ENCODE peak calls at places on chromosomes 11 and 22, in ten cellular contexts. One of them, this sample, is unnamed.

GRCh38 chr11:67486481-67487195 is 3.8 kb downstream of the AIP start:
- DNase-seq in MV-4-11: no peak
- DNase-seq in activated T-helper 1 cell treated with anti-CD3 and anti-CD28 coated beads, Interleukin-12 subunit alpha, Interleukin-12 subunit beta, Interleukin-2, Interleukin-4 antibody, amounts not matched to agents 30 ng/mL and 10 ng/mL and 1 ng/mL, durations not matched to agents 14 hours and 24 hours and 36 hours: peak
- DNase-seq in epithelial cell of proximal tubule: no peak
- DNase-seq in non-pigmented ciliary epithelial cell: no peak
- DNase-seq in activated CD4-positive, alpha-beta T cell treated with anti-CD3 and anti-CD28 coated beads for 4 hours: no peak
- DNase-seq in HCT116: no peak
- DNase-seq in WERI-Rb-1: no peak
- DNase-seq in hepatic stellate cell: no peak
- DNase-seq in NCI-H510A treated with DMSO at 0.1 percent for 48 hours: no peak
- DNase-seq in this sample: no peak

GRCh38 chr11:93216511-93217121 is 18.8 kb upstream of the SLC36A4 start:
- DNase-seq in MV-4-11: no peak
- DNase-seq in activated T-helper 1 cell treated with anti-CD3 and anti-CD28 coated beads, Interleukin-12 subunit alpha, Interleukin-12 subunit beta, Interleukin-2, Interleukin-4 antibody, amounts not matched to agents 30 ng/mL and 10 ng/mL and 1 ng/mL, durations not matched to agents 14 hours and 24 hours and 36 hours: no peak
- DNase-seq in epithelial cell of proximal tubule: no peak
- DNase-seq in non-pigmented ciliary epithelial cell: no peak
- DNase-seq in activated CD4-positive, alpha-beta T cell treated with anti-CD3 and anti-CD28 coated beads for 4 hours: no peak
- DNase-seq in HCT116: no peak
- DNase-seq in WERI-Rb-1: no peak
- DNase-seq in hepatic stellate cell: no peak
- DNase-seq in NCI-H510A treated with DMSO at 0.1 percent for 48 hours: peak
- DNase-seq in this sample: peak

GRCh38 chr11:115220881-115221280 is 283.3 kb downstream of the CADM1 start:
- DNase-seq in MV-4-11: no peak
- DNase-seq in activated T-helper 1 cell treated with anti-CD3 and anti-CD28 coated beads, Interleukin-12 subunit alpha, Interleukin-12 subunit beta, Interleukin-2, Interleukin-4 antibody, amounts not matched to agents 30 ng/mL and 10 ng/mL and 1 ng/mL, durations not matched to agents 14 hours and 24 hours and 36 hours: no peak
- DNase-seq in epithelial cell of proximal tubule: no peak
- DNase-seq in non-pigmented ciliary epithelial cell: no peak
- DNase-seq in activated CD4-positive, alpha-beta T cell treated with anti-CD3 and anti-CD28 coated beads for 4 hours: no peak
- DNase-seq in HCT116: no peak
- DNase-seq in WERI-Rb-1: no peak
- DNase-seq in hepatic stellate cell: no peak
- DNase-seq in NCI-H510A treated with DMSO at 0.1 percent for 48 hours: no peak
- DNase-seq in this sample: no peak

GRCh38 chr11:450809-451451 is 851 bp downstream of the PTDSS2 start:
- DNase-seq in MV-4-11: peak
- DNase-seq in activated T-helper 1 cell treated with anti-CD3 and anti-CD28 coated beads, Interleukin-12 subunit alpha, Interleukin-12 subunit beta, Interleukin-2, Interleukin-4 antibody, amounts not matched to agents 30 ng/mL and 10 ng/mL and 1 ng/mL, durations not matched to agents 14 hours and 24 hours and 36 hours: peak
- DNase-seq in epithelial cell of proximal tubule: no peak
- DNase-seq in non-pigmented ciliary epithelial cell: no peak
- DNase-seq in activated CD4-positive, alpha-beta T cell treated with anti-CD3 and anti-CD28 coated beads for 4 hours: peak
- DNase-seq in HCT116: peak
- DNase-seq in WERI-Rb-1: peak
- DNase-seq in hepatic stellate cell: peak
- DNase-seq in NCI-H510A treated with DMSO at 0.1 percent for 48 hours: peak
- DNase-seq in this sample: peak

GRCh38 chr11:43130616-43131015 is 181.2 kb upstream of the API5 start:
- DNase-seq in MV-4-11: peak
- DNase-seq in activated T-helper 1 cell treated with anti-CD3 and anti-CD28 coated beads, Interleukin-12 subunit alpha, Interleukin-12 subunit beta, Interleukin-2, Interleukin-4 antibody, amounts not matched to agents 30 ng/mL and 10 ng/mL and 1 ng/mL, durations not matched to agents 14 hours and 24 hours and 36 hours: no peak
- DNase-seq in epithelial cell of proximal tubule: no peak
- DNase-seq in non-pigmented ciliary epithelial cell: no peak
- DNase-seq in activated CD4-positive, alpha-beta T cell treated with anti-CD3 and anti-CD28 coated beads for 4 hours: no peak
- DNase-seq in HCT116: no peak
- DNase-seq in WERI-Rb-1: peak
- DNase-seq in hepatic stellate cell: no peak
- DNase-seq in NCI-H510A treated with DMSO at 0.1 percent for 48 hours: peak
- DNase-seq in this sample: no peak

GRCh38 chr11:47726878-47727514 is 11.8 kb upstream of the AGBL2 start:
- DNase-seq in MV-4-11: peak
- DNase-seq in activated T-helper 1 cell treated with anti-CD3 and anti-CD28 coated beads, Interleukin-12 subunit alpha, Interleukin-12 subunit beta, Interleukin-2, Interleukin-4 antibody, amounts not matched to agents 30 ng/mL and 10 ng/mL and 1 ng/mL, durations not matched to agents 14 hours and 24 hours and 36 hours: no peak
- DNase-seq in epithelial cell of proximal tubule: no peak
- DNase-seq in non-pigmented ciliary epithelial cell: no peak
- DNase-seq in activated CD4-positive, alpha-beta T cell treated with anti-CD3 and anti-CD28 coated beads for 4 hours: no peak
- DNase-seq in HCT116: no peak
- DNase-seq in WERI-Rb-1: no peak
- DNase-seq in hepatic stellate cell: no peak
- DNase-seq in NCI-H510A treated with DMSO at 0.1 percent for 48 hours: no peak
- DNase-seq in this sample: no peak

GRCh38 chr11:120235024-120235628 is 4.8 kb upstream of the POU2F3 start:
- DNase-seq in MV-4-11: peak
- DNase-seq in activated T-helper 1 cell treated with anti-CD3 and anti-CD28 coated beads, Interleukin-12 subunit alpha, Interleukin-12 subunit beta, Interleukin-2, Interleukin-4 antibody, amounts not matched to agents 30 ng/mL and 10 ng/mL and 1 ng/mL, durations not matched to agents 14 hours and 24 hours and 36 hours: peak
- DNase-seq in epithelial cell of proximal tubule: no peak
- DNase-seq in non-pigmented ciliary epithelial cell: no peak
- DNase-seq in activated CD4-positive, alpha-beta T cell treated with anti-CD3 and anti-CD28 coated beads for 4 hours: peak
- DNase-seq in HCT116: peak
- DNase-seq in WERI-Rb-1: peak
- DNase-seq in hepatic stellate cell: peak
- DNase-seq in NCI-H510A treated with DMSO at 0.1 percent for 48 hours: peak
- DNase-seq in this sample: peak

GRCh38 chr11:6201486-6201885 is 2.5 kb downstream of the OR52W1 start:
- DNase-seq in MV-4-11: peak
- DNase-seq in activated T-helper 1 cell treated with anti-CD3 and anti-CD28 coated beads, Interleukin-12 subunit alpha, Interleukin-12 subunit beta, Interleukin-2, Interleukin-4 antibody, amounts not matched to agents 30 ng/mL and 10 ng/mL and 1 ng/mL, durations not matched to agents 14 hours and 24 hours and 36 hours: no peak
- DNase-seq in epithelial cell of proximal tubule: no peak
- DNase-seq in non-pigmented ciliary epithelial cell: no peak
- DNase-seq in activated CD4-positive, alpha-beta T cell treated with anti-CD3 and anti-CD28 coated beads for 4 hours: no peak
- DNase-seq in HCT116: no peak
- DNase-seq in WERI-Rb-1: no peak
- DNase-seq in hepatic stellate cell: no peak
- DNase-seq in NCI-H510A treated with DMSO at 0.1 percent for 48 hours: no peak
- DNase-seq in this sample: no peak

GRCh38 chr11:62370743-62371440 is 33.6 kb downstream of the ASRGL1 start:
- DNase-seq in MV-4-11: peak
- DNase-seq in activated T-helper 1 cell treated with anti-CD3 and anti-CD28 coated beads, Interleukin-12 subunit alpha, Interleukin-12 subunit beta, Interleukin-2, Interleukin-4 antibody, amounts not matched to agents 30 ng/mL and 10 ng/mL and 1 ng/mL, durations not matched to agents 14 hours and 24 hours and 36 hours: peak
- DNase-seq in epithelial cell of proximal tubule: no peak
- DNase-seq in non-pigmented ciliary epithelial cell: no peak
- DNase-seq in activated CD4-positive, alpha-beta T cell treated with anti-CD3 and anti-CD28 coated beads for 4 hours: peak
- DNase-seq in HCT116: no peak
- DNase-seq in WERI-Rb-1: no peak
- DNase-seq in hepatic stellate cell: no peak
- DNase-seq in NCI-H510A treated with DMSO at 0.1 percent for 48 hours: no peak
- DNase-seq in this sample: no peak

GRCh38 chr11:27076121-27076589 is 35.5 kb downstream of the BBOX1 start:
- DNase-seq in MV-4-11: no peak
- DNase-seq in activated T-helper 1 cell treated with anti-CD3 and anti-CD28 coated beads, Interleukin-12 subunit alpha, Interleukin-12 subunit beta, Interleukin-2, Interleukin-4 antibody, amounts not matched to agents 30 ng/mL and 10 ng/mL and 1 ng/mL, durations not matched to agents 14 hours and 24 hours and 36 hours: no peak
- DNase-seq in epithelial cell of proximal tubule: no peak
- DNase-seq in non-pigmented ciliary epithelial cell: no peak
- DNase-seq in activated CD4-positive, alpha-beta T cell treated with anti-CD3 and anti-CD28 coated beads for 4 hours: no peak
- DNase-seq in HCT116: no peak
- DNase-seq in WERI-Rb-1: no peak
- DNase-seq in hepatic stellate cell: no peak
- DNase-seq in NCI-H510A treated with DMSO at 0.1 percent for 48 hours: peak
- DNase-seq in this sample: no peak

GRCh38 chr11:35324981-35325380 is 94.4 kb downstream of the SLC1A2 start:
- DNase-seq in MV-4-11: no peak
- DNase-seq in activated T-helper 1 cell treated with anti-CD3 and anti-CD28 coated beads, Interleukin-12 subunit alpha, Interleukin-12 subunit beta, Interleukin-2, Interleukin-4 antibody, amounts not matched to agents 30 ng/mL and 10 ng/mL and 1 ng/mL, durations not matched to agents 14 hours and 24 hours and 36 hours: no peak
- DNase-seq in epithelial cell of proximal tubule: no peak
- DNase-seq in non-pigmented ciliary epithelial cell: no peak
- DNase-seq in activated CD4-positive, alpha-beta T cell treated with anti-CD3 and anti-CD28 coated beads for 4 hours: no peak
- DNase-seq in HCT116: no peak
- DNase-seq in WERI-Rb-1: no peak
- DNase-seq in hepatic stellate cell: no peak
- DNase-seq in NCI-H510A treated with DMSO at 0.1 percent for 48 hours: no peak
- DNase-seq in this sample: no peak

GRCh38 chr11:26522912-26523610 is 49.0 kb downstream of the MUC15 start:
- DNase-seq in MV-4-11: peak
- DNase-seq in activated T-helper 1 cell treated with anti-CD3 and anti-CD28 coated beads, Interleukin-12 subunit alpha, Interleukin-12 subunit beta, Interleukin-2, Interleukin-4 antibody, amounts not matched to agents 30 ng/mL and 10 ng/mL and 1 ng/mL, durations not matched to agents 14 hours and 24 hours and 36 hours: no peak
- DNase-seq in epithelial cell of proximal tubule: peak
- DNase-seq in non-pigmented ciliary epithelial cell: no peak
- DNase-seq in activated CD4-positive, alpha-beta T cell treated with anti-CD3 and anti-CD28 coated beads for 4 hours: no peak
- DNase-seq in HCT116: no peak
- DNase-seq in WERI-Rb-1: peak
- DNase-seq in hepatic stellate cell: no peak
- DNase-seq in NCI-H510A treated with DMSO at 0.1 percent for 48 hours: no peak
- DNase-seq in this sample: no peak

GRCh38 chr11:99275521-99275920 is 254.8 kb downstream of the CNTN5 start:
- DNase-seq in MV-4-11: no peak
- DNase-seq in activated T-helper 1 cell treated with anti-CD3 and anti-CD28 coated beads, Interleukin-12 subunit alpha, Interleukin-12 subunit beta, Interleukin-2, Interleukin-4 antibody, amounts not matched to agents 30 ng/mL and 10 ng/mL and 1 ng/mL, durations not matched to agents 14 hours and 24 hours and 36 hours: no peak
- DNase-seq in epithelial cell of proximal tubule: peak
- DNase-seq in non-pigmented ciliary epithelial cell: no peak
- DNase-seq in activated CD4-positive, alpha-beta T cell treated with anti-CD3 and anti-CD28 coated beads for 4 hours: no peak
- DNase-seq in HCT116: no peak
- DNase-seq in WERI-Rb-1: no peak
- DNase-seq in hepatic stellate cell: no peak
- DNase-seq in NCI-H510A treated with DMSO at 0.1 percent for 48 hours: no peak
- DNase-seq in this sample: no peak

GRCh38 chr11:71931245-71931602 is 2.4 kb downstream of the RNF121 start:
- DNase-seq in MV-4-11: no peak
- DNase-seq in activated T-helper 1 cell treated with anti-CD3 and anti-CD28 coated beads, Interleukin-12 subunit alpha, Interleukin-12 subunit beta, Interleukin-2, Interleukin-4 antibody, amounts not matched to agents 30 ng/mL and 10 ng/mL and 1 ng/mL, durations not matched to agents 14 hours and 24 hours and 36 hours: no peak
- DNase-seq in epithelial cell of proximal tubule: no peak
- DNase-seq in non-pigmented ciliary epithelial cell: no peak
- DNase-seq in activated CD4-positive, alpha-beta T cell treated with anti-CD3 and anti-CD28 coated beads for 4 hours: no peak
- DNase-seq in HCT116: no peak
- DNase-seq in WERI-Rb-1: no peak
- DNase-seq in hepatic stellate cell: no peak
- DNase-seq in NCI-H510A treated with DMSO at 0.1 percent for 48 hours: no peak
- DNase-seq in this sample: no peak

GRCh38 chr11:88068848-88069554 is 106.2 kb downstream of the RAB38 start:
- DNase-seq in MV-4-11: no peak
- DNase-seq in activated T-helper 1 cell treated with anti-CD3 and anti-CD28 coated beads, Interleukin-12 subunit alpha, Interleukin-12 subunit beta, Interleukin-2, Interleukin-4 antibody, amounts not matched to agents 30 ng/mL and 10 ng/mL and 1 ng/mL, durations not matched to agents 14 hours and 24 hours and 36 hours: no peak
- DNase-seq in epithelial cell of proximal tubule: no peak
- DNase-seq in non-pigmented ciliary epithelial cell: no peak
- DNase-seq in activated CD4-positive, alpha-beta T cell treated with anti-CD3 and anti-CD28 coated beads for 4 hours: peak
- DNase-seq in HCT116: no peak
- DNase-seq in WERI-Rb-1: no peak
- DNase-seq in hepatic stellate cell: no peak
- DNase-seq in NCI-H510A treated with DMSO at 0.1 percent for 48 hours: no peak
- DNase-seq in this sample: no peak

GRCh38 chr11:2943711-2944118 is 14.5 kb upstream of the PHLDA2 start:
- DNase-seq in MV-4-11: no peak
- DNase-seq in activated T-helper 1 cell treated with anti-CD3 and anti-CD28 coated beads, Interleukin-12 subunit alpha, Interleukin-12 subunit beta, Interleukin-2, Interleukin-4 antibody, amounts not matched to agents 30 ng/mL and 10 ng/mL and 1 ng/mL, durations not matched to agents 14 hours and 24 hours and 36 hours: no peak
- DNase-seq in epithelial cell of proximal tubule: no peak
- DNase-seq in non-pigmented ciliary epithelial cell: no peak
- DNase-seq in activated CD4-positive, alpha-beta T cell treated with anti-CD3 and anti-CD28 coated beads for 4 hours: no peak
- DNase-seq in HCT116: no peak
- DNase-seq in WERI-Rb-1: no peak
- DNase-seq in hepatic stellate cell: no peak
- DNase-seq in NCI-H510A treated with DMSO at 0.1 percent for 48 hours: no peak
- DNase-seq in this sample: no peak

GRCh38 chr11:96137357-96137756 is 205.6 kb downstream of the MAML2 start:
- DNase-seq in MV-4-11: no peak
- DNase-seq in activated T-helper 1 cell treated with anti-CD3 and anti-CD28 coated beads, Interleukin-12 subunit alpha, Interleukin-12 subunit beta, Interleukin-2, Interleukin-4 antibody, amounts not matched to agents 30 ng/mL and 10 ng/mL and 1 ng/mL, durations not matched to agents 14 hours and 24 hours and 36 hours: no peak
- DNase-seq in epithelial cell of proximal tubule: no peak
- DNase-seq in non-pigmented ciliary epithelial cell: no peak
- DNase-seq in activated CD4-positive, alpha-beta T cell treated with anti-CD3 and anti-CD28 coated beads for 4 hours: no peak
- DNase-seq in HCT116: no peak
- DNase-seq in WERI-Rb-1: no peak
- DNase-seq in hepatic stellate cell: no peak
- DNase-seq in NCI-H510A treated with DMSO at 0.1 percent for 48 hours: no peak
- DNase-seq in this sample: no peak

GRCh38 chr11:22657101-22657694 is 9.2 kb upstream of the GAS2 start:
- DNase-seq in MV-4-11: no peak
- DNase-seq in activated T-helper 1 cell treated with anti-CD3 and anti-CD28 coated beads, Interleukin-12 subunit alpha, Interleukin-12 subunit beta, Interleukin-2, Interleukin-4 antibody, amounts not matched to agents 30 ng/mL and 10 ng/mL and 1 ng/mL, durations not matched to agents 14 hours and 24 hours and 36 hours: no peak
- DNase-seq in epithelial cell of proximal tubule: no peak
- DNase-seq in non-pigmented ciliary epithelial cell: no peak
- DNase-seq in activated CD4-positive, alpha-beta T cell treated with anti-CD3 and anti-CD28 coated beads for 4 hours: no peak
- DNase-seq in HCT116: no peak
- DNase-seq in WERI-Rb-1: no peak
- DNase-seq in hepatic stellate cell: no peak
- DNase-seq in NCI-H510A treated with DMSO at 0.1 percent for 48 hours: no peak
- DNase-seq in this sample: no peak

GRCh38 chr11:123607781-123608180 is 46.6 kb downstream of the SCN3B start:
- DNase-seq in MV-4-11: no peak
- DNase-seq in activated T-helper 1 cell treated with anti-CD3 and anti-CD28 coated beads, Interleukin-12 subunit alpha, Interleukin-12 subunit beta, Interleukin-2, Interleukin-4 antibody, amounts not matched to agents 30 ng/mL and 10 ng/mL and 1 ng/mL, durations not matched to agents 14 hours and 24 hours and 36 hours: no peak
- DNase-seq in epithelial cell of proximal tubule: no peak
- DNase-seq in non-pigmented ciliary epithelial cell: no peak
- DNase-seq in activated CD4-positive, alpha-beta T cell treated with anti-CD3 and anti-CD28 coated beads for 4 hours: no peak
- DNase-seq in HCT116: no peak
- DNase-seq in WERI-Rb-1: no peak
- DNase-seq in hepatic stellate cell: no peak
- DNase-seq in NCI-H510A treated with DMSO at 0.1 percent for 48 hours: no peak
- DNase-seq in this sample: no peak

GRCh38 chr22:40428796-40429195 is 58.4 kb downstream of the SGSM3 start:
- DNase-seq in MV-4-11: no peak
- DNase-seq in activated T-helper 1 cell treated with anti-CD3 and anti-CD28 coated beads, Interleukin-12 subunit alpha, Interleukin-12 subunit beta, Interleukin-2, Interleukin-4 antibody, amounts not matched to agents 30 ng/mL and 10 ng/mL and 1 ng/mL, durations not matched to agents 14 hours and 24 hours and 36 hours: no peak
- DNase-seq in epithelial cell of proximal tubule: no peak
- DNase-seq in non-pigmented ciliary epithelial cell: no peak
- DNase-seq in activated CD4-positive, alpha-beta T cell treated with anti-CD3 and anti-CD28 coated beads for 4 hours: no peak
- DNase-seq in HCT116: no peak
- DNase-seq in WERI-Rb-1: no peak
- DNase-seq in hepatic stellate cell: no peak
- DNase-seq in NCI-H510A treated with DMSO at 0.1 percent for 48 hours: no peak
- DNase-seq in this sample: no peak

GRCh38 chr11:3840870-3841425 is at the start of gene RHOG:
- DNase-seq in MV-4-11: peak
- DNase-seq in activated T-helper 1 cell treated with anti-CD3 and anti-CD28 coated beads, Interleukin-12 subunit alpha, Interleukin-12 subunit beta, Interleukin-2, Interleukin-4 antibody, amounts not matched to agents 30 ng/mL and 10 ng/mL and 1 ng/mL, durations not matched to agents 14 hours and 24 hours and 36 hours: peak
- DNase-seq in epithelial cell of proximal tubule: no peak
- DNase-seq in non-pigmented ciliary epithelial cell: peak
- DNase-seq in activated CD4-positive, alpha-beta T cell treated with anti-CD3 and anti-CD28 coated beads for 4 hours: peak
- DNase-seq in HCT116: no peak
- DNase-seq in WERI-Rb-1: peak
- DNase-seq in hepatic stellate cell: peak
- DNase-seq in NCI-H510A treated with DMSO at 0.1 percent for 48 hours: peak
- DNase-seq in this sample: no peak

GRCh38 chr11:35126000-35126878 is 12.7 kb upstream of the CD44 start:
- DNase-seq in MV-4-11: no peak
- DNase-seq in activated T-helper 1 cell treated with anti-CD3 and anti-CD28 coated beads, Interleukin-12 subunit alpha, Interleukin-12 subunit beta, Interleukin-2, Interleukin-4 antibody, amounts not matched to agents 30 ng/mL and 10 ng/mL and 1 ng/mL, durations not matched to agents 14 hours and 24 hours and 36 hours: no peak
- DNase-seq in epithelial cell of proximal tubule: no peak
- DNase-seq in non-pigmented ciliary epithelial cell: no peak
- DNase-seq in activated CD4-positive, alpha-beta T cell treated with anti-CD3 and anti-CD28 coated beads for 4 hours: peak
- DNase-seq in HCT116: no peak
- DNase-seq in WERI-Rb-1: no peak
- DNase-seq in hepatic stellate cell: no peak
- DNase-seq in NCI-H510A treated with DMSO at 0.1 percent for 48 hours: no peak
- DNase-seq in this sample: no peak

GRCh38 chr22:26367402-26368245 is 61.4 kb upstream of the ASPHD2 start:
- DNase-seq in MV-4-11: peak
- DNase-seq in activated T-helper 1 cell treated with anti-CD3 and anti-CD28 coated beads, Interleukin-12 subunit alpha, Interleukin-12 subunit beta, Interleukin-2, Interleukin-4 antibody, amounts not matched to agents 30 ng/mL and 10 ng/mL and 1 ng/mL, durations not matched to agents 14 hours and 24 hours and 36 hours: peak
- DNase-seq in epithelial cell of proximal tubule: no peak
- DNase-seq in non-pigmented ciliary epithelial cell: no peak
- DNase-seq in activated CD4-positive, alpha-beta T cell treated with anti-CD3 and anti-CD28 coated beads for 4 hours: peak
- DNase-seq in HCT116: peak
- DNase-seq in WERI-Rb-1: peak
- DNase-seq in hepatic stellate cell: peak
- DNase-seq in NCI-H510A treated with DMSO at 0.1 percent for 48 hours: peak
- DNase-seq in this sample: no peak

GRCh38 chr11:105719073-105719846 is 109.4 kb downstream of the GRIA4 start:
- DNase-seq in MV-4-11: no peak
- DNase-seq in activated T-helper 1 cell treated with anti-CD3 and anti-CD28 coated beads, Interleukin-12 subunit alpha, Interleukin-12 subunit beta, Interleukin-2, Interleukin-4 antibody, amounts not matched to agents 30 ng/mL and 10 ng/mL and 1 ng/mL, durations not matched to agents 14 hours and 24 hours and 36 hours: no peak
- DNase-seq in epithelial cell of proximal tubule: peak
- DNase-seq in non-pigmented ciliary epithelial cell: peak
- DNase-seq in activated CD4-positive, alpha-beta T cell treated with anti-CD3 and anti-CD28 coated beads for 4 hours: no peak
- DNase-seq in HCT116: peak
- DNase-seq in WERI-Rb-1: no peak
- DNase-seq in hepatic stellate cell: no peak
- DNase-seq in NCI-H510A treated with DMSO at 0.1 percent for 48 hours: peak
- DNase-seq in this sample: no peak

GRCh38 chr22:47060718-47061117 is 298.3 kb downstream of the TBC1D22A start:
- DNase-seq in MV-4-11: no peak
- DNase-seq in activated T-helper 1 cell treated with anti-CD3 and anti-CD28 coated beads, Interleukin-12 subunit alpha, Interleukin-12 subunit beta, Interleukin-2, Interleukin-4 antibody, amounts not matched to agents 30 ng/mL and 10 ng/mL and 1 ng/mL, durations not matched to agents 14 hours and 24 hours and 36 hours: no peak
- DNase-seq in epithelial cell of proximal tubule: no peak
- DNase-seq in non-pigmented ciliary epithelial cell: no peak
- DNase-seq in activated CD4-positive, alpha-beta T cell treated with anti-CD3 and anti-CD28 coated beads for 4 hours: no peak
- DNase-seq in HCT116: no peak
- DNase-seq in WERI-Rb-1: no peak
- DNase-seq in hepatic stellate cell: no peak
- DNase-seq in NCI-H510A treated with DMSO at 0.1 percent for 48 hours: no peak
- DNase-seq in this sample: no peak

GRCh38 chr11:100574894-100575769 is 112.0 kb upstream of the ARHGAP42 start:
- DNase-seq in MV-4-11: no peak
- DNase-seq in activated T-helper 1 cell treated with anti-CD3 and anti-CD28 coated beads, Interleukin-12 subunit alpha, Interleukin-12 subunit beta, Interleukin-2, Interleukin-4 antibody, amounts not matched to agents 30 ng/mL and 10 ng/mL and 1 ng/mL, durations not matched to agents 14 hours and 24 hours and 36 hours: no peak
- DNase-seq in epithelial cell of proximal tubule: no peak
- DNase-seq in non-pigmented ciliary epithelial cell: no peak
- DNase-seq in activated CD4-positive, alpha-beta T cell treated with anti-CD3 and anti-CD28 coated beads for 4 hours: no peak
- DNase-seq in HCT116: peak
- DNase-seq in WERI-Rb-1: no peak
- DNase-seq in hepatic stellate cell: no peak
- DNase-seq in NCI-H510A treated with DMSO at 0.1 percent for 48 hours: no peak
- DNase-seq in this sample: no peak

GRCh38 chr22:44220727-44221680 is 40.3 kb downstream of the PARVG start:
- DNase-seq in MV-4-11: no peak
- DNase-seq in activated T-helper 1 cell treated with anti-CD3 and anti-CD28 coated beads, Interleukin-12 subunit alpha, Interleukin-12 subunit beta, Interleukin-2, Interleukin-4 antibody, amounts not matched to agents 30 ng/mL and 10 ng/mL and 1 ng/mL, durations not matched to agents 14 hours and 24 hours and 36 hours: no peak
- DNase-seq in epithelial cell of proximal tubule: no peak
- DNase-seq in non-pigmented ciliary epithelial cell: no peak
- DNase-seq in activated CD4-positive, alpha-beta T cell treated with anti-CD3 and anti-CD28 coated beads for 4 hours: no peak
- DNase-seq in HCT116: no peak
- DNase-seq in WERI-Rb-1: no peak
- DNase-seq in hepatic stellate cell: no peak
- DNase-seq in NCI-H510A treated with DMSO at 0.1 percent for 48 hours: no peak
- DNase-seq in this sample: no peak

This sample was measured in DMS79.